ENCODE peak calls at places on chromosomes 13 and 19, in five cellular contexts. D, K, S, E and R are unnamed samples.

GRCh38 chr13:21638319-21639282 is 32.3 kb upstream of the FGF9 start:
- DNase-seq in D (peak; percentile 14), K (no peak), S (no peak), E (peak; percentile 23), R (no peak)

GRCh38 chr19:4597278-4597974 is 37.9 kb upstream of the SEMA6B start:
- DNase-seq in D (no peak), K (no peak), S (no peak), E (no peak), R (no peak)

GRCh38 chr19:46748325-46749109 is 2.3 kb upstream of the STRN4 start:
- DNase-seq in D (peak; percentile 82), K (peak; percentile 73), S (peak; percentile 44), E (peak; percentile 72), R (no peak)

GRCh38 chr13:111902726-111903125 is 164.2 kb upstream of the SOX1 start:
- DNase-seq in D (no peak), K (no peak), S (no peak), E (no peak), R (no peak)

GRCh38 chr19:53471916-53472315 is 4.4 kb downstream of the ZNF813 start:
- DNase-seq in D (no peak), K (no peak), S (no peak), E (no peak), R (no peak)

GRCh38 chr13:24270639-24271131 is 38.7 kb upstream of the C1QTNF9 start:
- DNase-seq in D (peak; percentile 3), K (no peak), S (peak; percentile 72), E (no peak), R (peak; percentile 38)

GRCh38 chr19:14033946-14034345 is 2.4 kb downstream of the IL27RA start:
- DNase-seq in D (no peak), K (no peak), S (no peak), E (no peak), R (no peak)

GRCh38 chr19:29805026-29805925 is 6.5 kb upstream of the CCNE1 start:
- DNase-seq in D (peak; percentile 36), K (no peak), S (no peak), E (no peak), R (no peak)

GRCh38 chr19:55653651-55654322 is 1.0 kb upstream of the U2AF2 start:
- DNase-seq in D (peak; percentile 100), K (peak; percentile 98), S (peak; percentile 97), E (peak; percentile 97), R (peak; percentile 95)

GRCh38 chr19:5124111-5124855 is 155.4 kb downstream of the KDM4B start:
- DNase-seq in D (no peak), K (no peak), S (no peak), E (no peak), R (no peak)

GRCh38 chr13:30766957-30767603 is 31.7 kb downstream of the ALOX5AP start:
- DNase-seq in D (no peak), K (no peak), S (no peak), E (no peak), R (peak; percentile 59)

GRCh38 chr19:48638831-48639381 is 1.7 kb upstream of the DBP start:
- DNase-seq in D (no peak), K (no peak), S (no peak), E (no peak), R (no peak)

GRCh38 chr13:52001120-52001731 is 10.0 kb downstream of the ATP7B start:
- DNase-seq in D (peak; percentile 40), K (no peak), S (no peak), E (no peak), R (no peak)

GRCh38 chr13:21929400-21929799 is 258.5 kb downstream of the FGF9 start:
- DNase-seq in D (no peak), K (no peak), S (no peak), E (no peak), R (no peak)

GRCh38 chr19:5154129-5154798 is 185.4 kb downstream of the KDM4B start:
- DNase-seq in D (peak; percentile 26), K (peak; percentile 21), S (no peak), E (no peak), R (no peak)

GRCh38 chr13:108961542-108962125 is 332.2 kb downstream of the MYO16 start:
- DNase-seq in D (peak; percentile 54), K (no peak), S (no peak), E (no peak), R (peak; percentile 24)

GRCh38 chr13:51803422-51804294 is at the start of gene DHRS12:
- DNase-seq in D (peak; percentile 82), K (peak; percentile 67), S (peak; percentile 90), E (peak; percentile 73), R (peak; percentile 58)

GRCh38 chr19:4066176-4066606 is 508 bp downstream of the ZBTB7A start:
- DNase-seq in D (no peak), K (no peak), S (no peak), E (peak; percentile 46), R (no peak)

GRCh38 chr19:50509366-50509765 is 1.6 kb downstream of the JOSD2 start:
- DNase-seq in D (no peak), K (no peak), S (no peak), E (no peak), R (no peak)

GRCh38 chr13:31951215-31951678 is 80.3 kb upstream of the FRY start:
- DNase-seq in D (no peak), K (no peak), S (peak; percentile 6), E (no peak), R (peak; percentile 89)

GRCh38 chr19:10270616-10271394 is at the start of gene ICAM1:
- DNase-seq in D (no peak), K (peak; percentile 43), S (peak; percentile 34), E (peak; percentile 77), R (no peak)

GRCh38 chr19:19552811-19553210 is 14.7 kb downstream of the CILP2 start:
- DNase-seq in D (peak; percentile 47), K (no peak), S (no peak), E (no peak), R (no peak)

GRCh38 chr19:14059093-14059480 is 2.8 kb downstream of the PALM3 start:
- DNase-seq in D (no peak), K (peak; percentile 33), S (no peak), E (peak; percentile 54), R (no peak)

GRCh38 chr13:110442946-110443632 is 118.4 kb downstream of the RAB20 start:
- DNase-seq in D (no peak), K (no peak), S (no peak), E (no peak), R (no peak)